ENCODE peak calls at places on chromosomes 2 and 18, in eight cellular contexts. O is GM23338, I is endothelial cell, B is omental fat pad, J is psoas muscle, Q is nephron progenitor cell, Y is A549, M is PC-9. X is an unnamed sample.

GRCh38 chr2:99297990-99298389 is 3.0 kb downstream of the LYG1 start:
- DNase-seq in J (no peak), M (no peak), I (no peak), Y (no peak), O (no peak), B (no peak), Q (no peak), X (no peak)

GRCh38 chr2:152189622-152190495 is 14.3 kb upstream of the STAM2 start:
- DNase-seq in Y (peak), M (peak), I (peak), J (no peak), B (no peak), O (peak), Q (peak), X (peak)

GRCh38 chr2:205660521-205661124 is 21.7 kb upstream of the NRP2 start:
- DNase-seq in Y (peak), O (no peak), Q (no peak), M (no peak), J (no peak), B (no peak), I (no peak), X (peak)

GRCh38 chr2:242020196-242021004 is 150.9 kb downstream of the RTP5 start:
- DNase-seq in M (peak), Q (no peak), O (no peak), I (no peak), B (no peak), Y (peak), J (peak), X (no peak)

GRCh38 chr2:213219816-213220215 is 64.4 kb upstream of the SPAG16 start:
- DNase-seq in J (no peak), M (no peak), O (no peak), I (no peak), B (no peak), Q (no peak), Y (no peak), X (no peak)

GRCh38 chr2:200592414-200593075 is 6.7 kb downstream of the AOX1 start:
- DNase-seq in Q (peak), J (no peak), I (peak), O (peak), Y (peak), B (no peak), M (no peak), X (no peak)

GRCh38 chr2:72803626-72804320 is 22.1 kb downstream of the EXOC6B start:
- DNase-seq in B (no peak), J (no peak), O (no peak), Q (no peak), M (no peak), Y (no peak), I (no peak), X (no peak)

GRCh38 chr2:85173909-85174308 is 40.7 kb downstream of the TCF7L1 start:
- DNase-seq in Q (no peak), O (no peak), Y (no peak), I (no peak), J (peak), B (no peak), M (no peak), X (no peak)

GRCh38 chr2:216341151-216341550 is 31.1 kb downstream of the MARCHF4 start:
- DNase-seq in M (no peak), I (no peak), J (no peak), B (no peak), Y (no peak), Q (no peak), O (no peak), X (no peak)

GRCh38 chr2:57698935-57699449 is 347.6 kb upstream of the VRK2 start:
- DNase-seq in B (no peak), Q (no peak), O (no peak), I (no peak), Y (no peak), M (no peak), J (no peak), X (no peak)

GRCh38 chr2:237591021-237591370 is 462 bp upstream of the RAB17 start:
- DNase-seq in O (peak), J (no peak), Y (no peak), M (peak), B (no peak), Q (no peak), I (no peak), X (no peak)

GRCh38 chr18:12023375-12023774 is 42.1 kb downstream of the IMPA2 start:
- DNase-seq in Q (no peak), O (no peak), M (no peak), Y (no peak), J (no peak), I (no peak), B (no peak), X (no peak)

GRCh38 chr18:61893304-61893970 is 630 bp upstream of the RNF152 start:
- DNase-seq in J (peak), I (peak), O (peak), M (no peak), B (no peak), Y (no peak), Q (peak), X (peak)

GRCh38 chr2:201709747-201710146 is 11.3 kb upstream of the MPP4 start:
- DNase-seq in I (no peak), O (no peak), M (no peak), B (no peak), Q (no peak), Y (no peak), J (no peak), X (no peak)

DNA sequence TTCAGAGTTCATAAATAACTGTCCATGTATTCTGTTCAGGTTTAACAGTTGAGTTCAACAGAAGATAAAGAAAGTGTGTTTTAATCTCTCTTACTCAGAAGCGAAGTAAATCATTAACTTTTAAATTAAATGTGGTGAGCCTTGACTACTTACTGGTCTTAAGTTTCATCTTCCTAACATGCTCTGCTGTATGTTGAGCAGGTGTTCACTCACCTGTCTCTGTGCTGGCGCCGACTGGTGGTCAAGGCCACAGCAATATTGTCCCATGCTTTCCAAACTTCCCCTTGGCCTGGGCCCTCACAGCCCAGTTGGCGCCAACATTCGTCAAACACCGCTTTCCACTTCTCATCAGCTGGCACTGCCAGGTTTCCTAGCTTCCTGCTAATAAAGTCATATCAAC is 17.0 kb upstream of the MPP4 start:
- DNase-seq in O (no peak), J (no peak), Q (no peak), I (no peak), M (no peak), Y (no peak), B (no peak), X (no peak)
- TF ChIP-seq CTCF in O (peak), J (no peak), Q (no peak), I (no peak), M (no peak), Y (peak), B (no peak), X (no peak)

GRCh38 chr18:35999925-36000324 is 27.4 kb downstream of the RMP24 start:
- DNase-seq in O (no peak), M (no peak), B (no peak), Q (no peak), Y (no peak), I (no peak), J (no peak), X (no peak)

GRCh38 chr18:35993013-35993412 is 20.5 kb downstream of the RMP24 start:
- DNase-seq in J (no peak), O (no peak), Y (no peak), B (no peak), Q (no peak), I (no peak), M (no peak), X (no peak)

GRCh38 chr18:35998967-35999366 is 26.5 kb downstream of the RMP24 start:
- DNase-seq in O (peak), B (no peak), I (no peak), J (no peak), Q (no peak), M (no peak), Y (peak), X (no peak)
- TF ChIP-seq CTCF in O (peak), B (no peak), I (peak), J (no peak), Q (peak), M (peak), Y (no peak), X (no peak)

DNA sequence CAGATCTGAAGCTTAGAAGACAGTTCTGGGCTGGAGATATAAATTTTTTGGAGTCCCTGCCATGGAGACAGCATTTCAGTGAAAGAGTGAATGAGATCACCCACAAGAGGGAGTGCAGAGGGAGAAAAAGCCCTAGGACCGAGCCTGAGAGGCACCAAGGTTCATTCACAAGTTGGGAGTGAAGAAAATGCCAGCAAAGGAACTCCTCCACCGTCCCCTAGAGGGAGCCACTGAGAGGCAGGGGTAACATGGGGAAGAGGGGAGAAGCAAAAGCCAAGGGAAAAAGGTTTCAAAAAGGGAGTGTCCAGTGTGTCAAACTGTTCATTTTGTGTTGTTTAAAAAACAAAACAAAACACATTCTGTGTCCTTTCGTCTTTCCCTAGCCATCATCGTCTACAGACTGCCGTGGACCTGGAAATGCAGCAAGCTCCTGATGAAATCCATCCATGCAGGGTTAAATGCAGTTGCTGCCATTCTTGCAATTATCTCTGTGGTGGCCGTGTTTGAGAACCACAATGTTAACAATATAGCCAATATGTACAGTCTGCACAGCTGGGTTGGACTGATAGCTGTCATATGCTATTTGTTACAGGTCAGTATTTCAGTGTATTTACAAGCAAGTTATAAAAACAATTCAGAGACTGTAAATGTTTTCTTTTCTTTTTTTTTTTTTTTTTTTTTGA is 19.1 kb downstream of the CYBRD1 start:
- DNase-seq in O (peak), J (no peak), B (no peak), I (no peak), Y (peak), M (peak), Q (no peak), X (no peak)
- TF ChIP-seq CTCF in O (peak), J (no peak), B (no peak), I (peak), Y (peak), M (peak), Q (peak), X (peak)

DNA sequence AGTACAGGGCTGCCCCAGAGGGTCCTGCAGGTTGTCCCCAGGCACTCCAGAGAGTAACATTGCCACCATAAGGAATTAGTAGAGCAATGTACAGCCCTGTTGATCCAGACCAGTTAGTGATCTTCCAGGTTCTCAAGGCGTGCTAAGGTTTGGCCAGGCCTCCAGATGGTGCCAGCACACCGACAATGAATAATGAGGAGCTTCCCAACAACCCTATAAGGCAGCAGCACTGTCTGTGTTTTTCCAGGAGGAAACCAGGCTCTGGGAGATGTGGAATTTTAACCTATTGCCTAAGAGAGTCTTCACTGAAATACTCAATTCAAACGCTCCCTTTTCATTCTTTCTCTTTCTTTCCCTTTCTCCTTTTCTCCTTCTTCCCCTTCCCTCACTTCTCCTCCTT is 122.1 kb downstream of the MGAT5 start:
- DNase-seq in Y (peak), Q (peak), J (no peak), I (no peak), B (no peak), O (peak), M (no peak), X (no peak)
- TF ChIP-seq CTCF in Y (no peak), Q (no peak), J (peak), I (no peak), B (no peak), O (no peak), M (peak), X (peak)